ENCODE peak calls at places on chromosome 17, in nine cellular contexts. S is esophagus squamous epithelium, X is choroid plexus epithelial cell, E is GM23338, G is left lung, K is osteocyte, B is fibroblast of pulmonary artery, J is ovary, A is IMR-90. V is an unnamed sample.

GRCh38 chr17:79740413-79740812 is 9.7 kb downstream of the ENPP7 start:
- DNase-seq in S (no peak), X (peak), E (no peak), G (no peak), K (no peak), B (peak), J (no peak), A (no peak), V (no peak)

GRCh38 chr17:42409467-42410351 is 13.3 kb downstream of the CAVIN1 start:
- DNase-seq in S (no peak), X (peak), E (no peak), G (peak), K (no peak), B (peak), J (peak), A (peak), V (peak)

GRCh38 chr17:17528696-17529652 is 32.8 kb upstream of the RASD1 start:
- DNase-seq in S (no peak), X (no peak), E (no peak), G (no peak), K (no peak), B (no peak), J (no peak), A (no peak), V (no peak)

GRCh38 chr17:21061971-21062526 is 19.2 kb upstream of the USP22 start:
- DNase-seq in S (no peak), X (no peak), E (no peak), G (no peak), K (no peak), B (no peak), J (no peak), A (no peak), V (no peak)

GRCh38 chr17:45171338-45172231 is 9.9 kb downstream of the HEXIM2 start:
- DNase-seq in S (no peak), X (no peak), E (peak), G (peak), K (no peak), B (no peak), J (no peak), A (no peak), V (peak)

GRCh38 chr17:18185832-18186231 is 2.2 kb downstream of the ALKBH5 start:
- DNase-seq in S (no peak), X (no peak), E (no peak), G (no peak), K (no peak), B (no peak), J (no peak), A (peak), V (no peak)

GRCh38 chr17:7674934-7675333 is 12.4 kb downstream of the TP53 start:
- DNase-seq in S (no peak), X (no peak), E (no peak), G (no peak), K (no peak), B (no peak), J (no peak), A (no peak), V (no peak)

GRCh38 chr17:79621151-79621940 is 10.5 kb upstream of the RBFOX3 start:
- DNase-seq in S (no peak), X (no peak), E (no peak), G (peak), K (peak), B (no peak), J (no peak), A (no peak), V (no peak)

GRCh38 chr17:78550464-78550863 is 26.7 kb downstream of the DNAH17 start:
- DNase-seq in S (no peak), X (no peak), E (no peak), G (no peak), K (no peak), B (no peak), J (no peak), A (no peak), V (no peak)

GRCh38 chr17:30524847-30525246 is 47.6 kb downstream of the GOSR1 start:
- DNase-seq in S (no peak), X (peak), E (no peak), G (no peak), K (no peak), B (no peak), J (no peak), A (peak), V (no peak)

GRCh38 chr17:29590261-29590978 is 972 bp upstream of the GIT1 start:
- DNase-seq in S (no peak), X (peak), E (no peak), G (no peak), K (no peak), B (peak), J (no peak), A (peak), V (peak)

GRCh38 chr17:66272699-66273390 is 29.6 kb upstream of the PRKCA start:
- DNase-seq in S (no peak), X (peak), E (no peak), G (no peak), K (no peak), B (peak), J (no peak), A (peak), V (peak)

GRCh38 chr17:78357177-78357586 is 2.7 kb downstream of the SOCS3 start:
- DNase-seq in S (no peak), X (peak), E (no peak), G (peak), K (peak), B (peak), J (peak), A (peak), V (no peak)

GRCh38 chr17:27497696-27498095 is 41.4 kb downstream of the KSR1 start:
- DNase-seq in S (no peak), X (no peak), E (no peak), G (no peak), K (no peak), B (no peak), J (no peak), A (no peak), V (peak)

GRCh38 chr17:69574257-69575197 is 160.0 kb downstream of the MAP2K6 start:
- DNase-seq in S (no peak), X (peak), E (peak), G (no peak), K (no peak), B (peak), J (peak), A (peak), V (no peak)

GRCh38 chr17:45700171-45701090 is 83.7 kb upstream of the CRHR1 start:
- DNase-seq in S (no peak), X (no peak), E (no peak), G (no peak), K (no peak), B (no peak), J (no peak), A (no peak), V (no peak)

GRCh38 chr17:33904438-33904837 is 350.6 kb upstream of the CCL2 start:
- DNase-seq in S (no peak), X (no peak), E (no peak), G (no peak), K (no peak), B (no peak), J (no peak), A (no peak), V (no peak)

GRCh38 chr17:40348136-40348504 is 16.4 kb downstream of the GJD3 start:
- DNase-seq in S (no peak), X (no peak), E (peak), G (no peak), K (no peak), B (no peak), J (no peak), A (no peak), V (no peak)

DNA sequence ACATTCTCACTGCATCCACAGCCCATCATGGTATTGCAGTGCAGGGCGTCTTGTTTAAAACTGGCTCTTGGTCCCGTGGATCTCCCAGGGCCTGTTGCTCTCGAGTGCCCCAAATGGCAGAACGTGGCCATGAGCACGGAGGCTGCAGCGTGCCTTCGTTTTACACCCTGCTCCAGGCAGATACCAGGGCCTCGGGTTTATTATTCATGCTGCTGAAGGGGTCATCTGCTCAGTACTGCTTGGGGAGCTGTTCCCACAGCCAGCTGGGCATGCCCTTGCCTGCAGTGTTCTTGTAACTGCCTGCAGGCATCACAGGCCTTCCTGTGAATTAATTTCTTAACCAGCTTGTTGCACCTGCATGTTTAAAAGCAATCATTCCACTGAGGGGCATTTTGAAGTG is 129.7 kb upstream of the CHMP6 start:
- DNase-seq in S (no peak), X (peak), E (peak), G (peak), K (no peak), B (peak), J (no peak), A (peak), V (peak)
- TF ChIP-seq CTCF in S (no peak), X (peak), E (no peak), G (peak), K (peak), B (peak), J (no peak), A (peak), V (peak)

DNA sequence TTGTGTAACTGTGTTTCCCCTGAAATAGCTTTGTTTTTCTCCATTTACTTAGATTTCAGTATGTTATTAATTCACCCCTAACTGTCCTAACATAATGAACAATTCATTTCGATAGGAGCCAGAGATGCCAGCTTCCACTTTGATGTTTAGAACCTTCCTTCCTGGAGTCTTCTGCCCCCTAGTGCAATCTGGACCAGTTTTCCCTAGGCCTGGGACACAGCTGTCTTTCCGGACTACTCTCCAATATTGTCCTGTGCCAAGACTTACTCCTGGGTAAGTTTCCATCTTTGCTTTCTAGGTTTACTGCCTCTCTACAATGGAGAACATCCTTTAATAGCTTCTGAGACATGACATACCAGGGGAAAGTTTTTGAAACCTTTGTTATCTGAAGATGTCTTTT is 12.8 kb downstream of the RECQL5 start:
- DNase-seq in S (no peak), X (no peak), E (no peak), G (no peak), K (no peak), B (peak), J (no peak), A (no peak), V (no peak)
- TF ChIP-seq CTCF in S (peak), X (peak), E (no peak), G (no peak), K (peak), B (peak), J (no peak), A (peak), V (peak)

GRCh38 chr17:32586666-32587065 is 99.9 kb downstream of the CDK5R1 start:
- DNase-seq in S (no peak), X (peak), E (no peak), G (no peak), K (no peak), B (no peak), J (no peak), A (no peak), V (peak)

GRCh38 chr17:32590974-32591373 is 104.2 kb downstream of the CDK5R1 start:
- DNase-seq in S (no peak), X (no peak), E (no peak), G (no peak), K (no peak), B (no peak), J (no peak), A (no peak), V (no peak)

GRCh38 chr17:32588135-32588534 is 101.3 kb downstream of the CDK5R1 start:
- DNase-seq in S (no peak), X (no peak), E (no peak), G (no peak), K (no peak), B (no peak), J (no peak), A (no peak), V (no peak)

GRCh38 chr17:32591428-32591827 is 104.6 kb downstream of the CDK5R1 start:
- DNase-seq in S (no peak), X (no peak), E (no peak), G (no peak), K (no peak), B (no peak), J (no peak), A (no peak), V (no peak)

DNA sequence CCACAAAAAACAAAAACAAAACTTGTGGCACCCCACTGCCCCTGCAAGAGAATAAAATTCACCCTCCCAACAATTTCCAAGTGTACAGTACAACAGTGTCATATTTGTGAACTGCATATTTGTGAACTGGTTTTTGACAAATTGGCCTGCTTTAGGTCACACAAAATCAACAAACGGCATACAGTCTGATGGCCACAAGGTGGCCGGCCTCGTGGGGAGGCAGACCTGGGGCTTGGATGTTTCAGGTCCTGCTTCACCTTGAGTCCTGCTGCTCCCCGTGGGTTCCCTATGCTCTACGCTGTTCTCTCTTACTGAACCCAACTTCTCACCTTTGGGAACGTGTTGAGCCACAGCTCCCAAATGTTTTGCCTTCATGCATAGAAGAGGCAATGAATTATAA is 102.2 kb downstream of the CDK5R1 start:
- DNase-seq in S (no peak), X (peak), E (peak), G (no peak), K (no peak), B (no peak), J (no peak), A (no peak), V (peak)
- TF ChIP-seq CTCF in S (no peak), X (peak), E (peak), G (no peak), K (peak), B (no peak), J (no peak), A (no peak), V (no peak)

GRCh38 chr17:57739402-57740224 is 5.5 kb downstream of the CCDC182 start:
- DNase-seq in S (no peak), X (peak), E (peak), G (no peak), K (no peak), B (peak), J (no peak), A (no peak), V (peak)
- TF ChIP-seq CTCF in S (peak), X (peak), E (peak), G (no peak), K (peak), B (peak), J (no peak), A (peak), V (peak)

GRCh38 chr17:82932146-82933005 is 92.6 kb upstream of the ZNF750 start:
- DNase-seq in S (no peak), X (peak), E (no peak), G (no peak), K (no peak), B (peak), J (peak), A (peak), V (no peak)

GRCh38 chr17:82931696-82932060 is 91.9 kb upstream of the ZNF750 start:
- DNase-seq in S (no peak), X (peak), E (no peak), G (peak), K (no peak), B (peak), J (peak), A (peak), V (peak)

GRCh38 chr17:82935944-82936767 is 96.3 kb upstream of the ZNF750 start:
- DNase-seq in S (no peak), X (no peak), E (no peak), G (no peak), K (no peak), B (no peak), J (peak), A (no peak), V (no peak)

GRCh38 chr17:82933006-82933310 is 93.1 kb upstream of the ZNF750 start:
- DNase-seq in S (no peak), X (no peak), E (no peak), G (no peak), K (no peak), B (no peak), J (peak), A (no peak), V (no peak)

DNA sequence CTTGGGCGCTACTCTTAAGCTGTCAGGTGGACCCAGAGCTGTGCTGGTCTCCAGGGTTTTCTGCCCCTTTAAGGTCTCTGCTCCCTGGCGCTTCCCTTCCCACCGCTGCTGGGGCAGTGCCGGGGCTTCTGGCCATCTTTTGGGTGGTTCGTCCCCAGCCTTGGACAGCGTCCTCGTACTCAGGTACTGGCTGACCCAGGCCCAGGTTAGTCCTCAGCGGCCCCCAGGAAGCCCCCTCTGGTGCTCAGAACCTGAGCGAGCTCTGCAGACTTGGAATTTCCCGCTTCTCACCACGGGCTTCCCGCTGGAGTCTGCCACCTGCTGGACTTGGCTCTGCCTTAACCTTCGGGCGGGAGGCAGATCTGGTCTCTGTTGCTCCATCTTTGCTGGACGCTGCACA is 94.1 kb upstream of the ZNF750 start:
- DNase-seq in S (no peak), X (peak), E (peak), G (no peak), K (no peak), B (no peak), J (peak), A (no peak), V (no peak)
- TF ChIP-seq CTCF in S (no peak), X (peak), E (no peak), G (no peak), K (no peak), B (no peak), J (no peak), A (no peak), V (no peak)